ENCODE peak calls at places on chromosomes 4 and X, in four cellular contexts. O, M, V and Z are unnamed samples.

GRCh38 chr4:1419708-1420107 is 13.5 kb upstream of the NKX1-1 start:
- DNase-seq in M (peak), O (peak), V (no peak), Z (no peak)

GRCh38 chr4:9996319-9997110 is 24.8 kb downstream of the SLC2A9 start:
- DNase-seq in O (no peak), V (no peak), M (no peak), Z (no peak)

GRCh38 chrX:25858273-25858880 is 279.8 kb upstream of the MAGEB18 start:
- DNase-seq in O (no peak), V (no peak), M (no peak), Z (no peak)

GRCh38 chr4:40327340-40327739 is 7.8 kb upstream of the CHRNA9 start:
- DNase-seq in M (no peak), O (no peak), V (no peak), Z (no peak)

GRCh38 chr4:173418636-173419035 is 19.7 kb upstream of the SCRG1 start:
- DNase-seq in O (no peak), M (peak), V (no peak), Z (no peak)

GRCh38 chr4:24262616-24263015 is 321.7 kb downstream of the DHX15 start:
- DNase-seq in M (no peak), O (no peak), V (no peak), Z (no peak)

GRCh38 chrX:113741744-113742143 is 842.1 kb upstream of the HTR2C start:
- DNase-seq in O (no peak), V (no peak), M (no peak), Z (no peak)

GRCh38 chr4:163949976-163950601 is 455.6 kb downstream of the TMA16 start:
- DNase-seq in O (peak), M (no peak), V (no peak), Z (no peak)

GRCh38 chr4:958314-958665 is 15.1 kb downstream of the DGKQ start:
- DNase-seq in M (no peak), O (no peak), V (no peak), Z (no peak)

GRCh38 chr4:66357316-66357715 is 687.0 kb upstream of the EPHA5 start:
- DNase-seq in M (no peak), V (no peak), O (no peak), Z (no peak)

GRCh38 chr4:151921371-151921770 is 160.6 kb upstream of the GATB start:
- DNase-seq in O (no peak), V (no peak), M (no peak), Z (no peak)

GRCh38 chr4:173181769-173182374 is 13.3 kb downstream of the GALNT7 start:
- DNase-seq in M (no peak), O (no peak), V (no peak), Z (no peak)

GRCh38 chr4:8391972-8392371 is 48.6 kb downstream of the ACOX3 start:
- DNase-seq in O (no peak), V (peak), M (no peak), Z (peak)

GRCh38 chr4:56731857-56732256 is 50.8 kb upstream of the HOPX start:
- DNase-seq in M (no peak), O (peak), V (peak), Z (no peak)

GRCh38 chr4:6198768-6199343 is 1.5 kb downstream of the JAKMIP1 start:
- DNase-seq in O (peak), M (peak), V (no peak), Z (no peak)

GRCh38 chr4:140151700-140152014 is 2.3 kb downstream of the MAML3 start:
- DNase-seq in V (peak), O (no peak), M (no peak), Z (peak)

GRCh38 chr4:153014460-153014859 is 78.3 kb downstream of the FHDC1 start:
- DNase-seq in M (no peak), O (no peak), V (no peak), Z (no peak)

GRCh38 chrX:118961866-118962560 is 12.4 kb upstream of the LONRF3 start:
- DNase-seq in V (no peak), M (no peak), O (no peak), Z (no peak)

GRCh38 chr4:107094332-107094731 is 58.2 kb upstream of the DKK2 start:
- DNase-seq in O (no peak), V (no peak), M (peak), Z (no peak)
- TF ChIP-seq CTCF in O (no peak), V (no peak), M (no peak), Z (peak)

DNA sequence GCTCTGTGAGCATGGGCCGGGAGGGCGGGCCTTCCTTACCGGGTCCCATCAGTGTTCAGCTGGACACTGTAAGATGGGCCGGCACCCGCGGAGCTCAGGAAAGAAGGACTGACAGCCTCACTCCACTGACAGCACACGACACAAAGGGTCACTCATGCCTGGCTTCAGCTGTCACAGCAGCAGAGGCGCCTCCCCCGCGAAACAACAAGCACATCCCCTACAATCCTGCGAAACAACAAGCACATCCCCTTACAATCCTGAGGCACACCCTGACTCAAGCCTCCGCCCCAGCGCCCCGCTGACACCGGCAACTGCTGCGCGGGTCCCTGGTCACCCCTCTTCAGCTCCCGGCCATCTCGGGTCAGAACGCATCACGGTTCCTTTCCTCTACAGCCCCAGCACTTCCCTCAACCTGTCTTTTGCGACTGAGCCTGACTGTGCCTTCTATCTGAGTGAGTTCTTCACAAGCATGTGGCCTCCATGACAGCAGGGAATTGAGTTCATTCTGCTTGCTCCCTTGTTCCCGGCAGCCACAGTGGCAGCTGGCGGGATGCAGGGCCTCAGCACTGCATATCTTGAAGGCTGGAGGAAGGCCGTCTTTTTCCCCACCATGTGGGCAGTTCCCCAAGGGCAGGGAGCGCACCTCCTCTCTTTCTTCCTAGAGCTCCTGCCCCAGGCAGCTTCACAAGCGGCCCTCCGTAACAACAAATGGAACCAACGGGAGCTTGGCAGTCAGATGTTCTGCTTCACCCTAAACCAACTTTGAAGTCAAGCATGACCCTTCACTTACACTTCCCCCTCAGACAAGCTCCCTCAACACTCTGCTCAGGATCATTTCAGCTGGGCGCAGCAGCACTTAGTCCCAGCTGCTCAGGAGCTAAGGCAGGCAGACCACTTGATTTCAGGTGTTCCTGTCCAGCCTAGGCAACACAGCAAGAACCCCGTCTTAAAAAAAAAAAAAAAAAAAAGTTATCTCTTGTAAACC is 39.6 kb downstream of the SCD5 start:
- DNase-seq in M (no peak), V (no peak), O (no peak), Z (no peak)
- H3K27ac ChIP-seq in M (no peak), V (no peak), O (no peak), Z (no peak)

GRCh38 chr4:43763029-43763610 is 685.5 kb downstream of the KCTD8 start:
- DNase-seq in M (no peak), O (no peak), V (no peak), Z (no peak)
- H3K4me3 ChIP-seq in M (no peak), O (no peak), V (no peak), Z (no peak)

GRCh38 chr4:182916483-182917181 is 554 bp downstream of the DCTD start:
- DNase-seq in V (peak), O (peak), M (peak), Z (peak)

GRCh38 chr4:182914357-182914756 is 2.8 kb downstream of the DCTD start:
- DNase-seq in V (no peak), M (no peak), O (no peak), Z (no peak)

GRCh38 chr4:182918044-182918607 is 940 bp upstream of the DCTD start:
- DNase-seq in M (no peak), V (no peak), O (no peak), Z (no peak)

GRCh38 chr4:182918791-182919302 is 1.7 kb upstream of the DCTD start:
- DNase-seq in M (no peak), O (no peak), V (no peak), Z (no peak)

GRCh38 chr4:182917182-182918043 is at the start of gene DCTD:
- DNase-seq in M (peak), O (peak), V (peak), Z (peak)
- TF ChIP-seq CTCF in M (peak), O (peak), V (peak), Z (peak)

GRCh38 chr4:30721353-30722091 is 1.4 kb downstream of the PCDH7 start:
- DNase-seq in M (no peak), O (peak), V (peak), Z (peak)
- H3K27ac ChIP-seq in M (peak), O (peak), V (peak), Z (no peak)

DNA sequence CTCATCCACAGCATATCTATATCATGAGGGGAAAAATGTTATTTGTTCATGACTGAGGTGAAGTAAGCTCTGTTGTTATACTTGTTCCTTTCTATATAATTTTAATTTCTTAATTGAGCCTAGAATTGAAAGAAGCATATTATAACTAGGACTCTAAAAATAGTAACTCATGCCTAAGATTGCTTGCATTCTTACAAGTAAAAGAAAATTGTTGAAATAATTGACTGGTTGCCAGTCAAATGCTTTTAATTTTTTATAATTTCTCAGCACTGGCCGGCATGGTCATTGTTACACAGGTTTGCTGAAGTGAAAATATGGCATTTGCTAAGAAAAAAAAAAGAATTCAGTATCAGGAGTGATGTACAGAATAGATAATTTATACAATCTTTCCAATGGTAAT is 104.8 kb downstream of the GASK1B start:
- DNase-seq in M (no peak), O (no peak), V (no peak), Z (no peak)
- H3K4me3 ChIP-seq in M (no peak), O (no peak), V (no peak), Z (no peak)